ENCODE peak calls at places on chromosome 18, in six cellular contexts. H is C1 segment of cervical spinal cord; F is dorsolateral prefrontal cortex; B is activated naive CD4-positive, alpha-beta T cell; A is GM13976; I is NCI-H2081. C is an unnamed sample.

GRCh38 chr18:59612461-59612860 is 84.8 kb downstream of the CCBE1 start:
- DNase-seq in F (no peak), I (no peak), B (no peak), A (no peak), H (no peak), C (peak; percentile 64)

GRCh38 chr18:42183746-42184145 is 228.7 kb downstream of the PIK3C3 start:
- DNase-seq in B (no peak), F (no peak), A (no peak), I (no peak), H (no peak), C (no peak)

GRCh38 chr18:79856119-79857080 is 58.7 kb downstream of the KCNG2 start:
- DNase-seq in F (no peak), I (no peak), B (no peak), A (peak; percentile 77), H (no peak), C (peak; percentile 36)

GRCh38 chr18:23487738-23488625 is 15.3 kb upstream of the RMC1 start:
- DNase-seq in I (no peak), H (no peak), F (no peak), B (peak; percentile 10), A (peak; percentile 52), C (peak; percentile 22)

GRCh38 chr18:37484893-37485834 is 80.4 kb downstream of the CELF4 start:
- DNase-seq in I (peak; percentile 34), A (peak; percentile 47), H (no peak), F (no peak), B (no peak), C (peak; percentile 73)

GRCh38 chr18:23337599-23338444 is 115.3 kb upstream of the RIOK3 start:
- DNase-seq in F (no peak), I (peak; percentile 87), H (no peak), B (no peak), A (no peak), C (no peak)

GRCh38 chr18:66534110-66534509 is 69.8 kb downstream of the CDH19 start:
- DNase-seq in B (no peak), H (no peak), A (no peak), I (peak; percentile 66), F (no peak), C (no peak)

GRCh38 chr18:59145055-59145454 is 5.4 kb downstream of the SEC11C start:
- DNase-seq in A (no peak), B (no peak), I (no peak), H (no peak), F (no peak), C (no peak)

GRCh38 chr18:56115072-56116038 is 523.0 kb downstream of the TXNL1 start:
- DNase-seq in I (no peak), B (no peak), A (no peak), H (no peak), F (no peak), C (no peak)

GRCh38 chr18:3593381-3593903 is 143.5 kb downstream of the TGIF1 start:
- DNase-seq in H (no peak), A (no peak), B (no peak), I (no peak), F (peak; percentile 71), C (peak; percentile 81)